ENCODE peak calls at places on chromosomes 16 and 17, in five cellular contexts. O is NCI-H1436, C is adrenal gland, P is upper lobe of right lung, G is M059J. E is an unnamed sample.

GRCh38 chr16:733382-734207 is 6.7 kb downstream of the HAGHL start:
- DNase-seq in G (no peak), C (no peak), P (no peak), O (no peak), E (no peak)

GRCh38 chr17:57294629-57295501 is 38.5 kb downstream of the MSI2 start:
- DNase-seq in C (peak), P (no peak), G (peak), O (peak), E (peak)

GRCh38 chr16:30527635-30528178 is 1.3 kb upstream of the ZNF768 start:
- DNase-seq in O (no peak), P (no peak), C (peak), G (no peak), E (no peak)

GRCh38 chr17:31390426-31390747 is 1.1 kb upstream of the RAB11FIP4 start:
- DNase-seq in G (no peak), C (peak), P (no peak), O (no peak), E (no peak)

GRCh38 chr17:58191259-58191896 is 1.1 kb upstream of the EPX start:
- DNase-seq in O (no peak), P (no peak), C (no peak), G (no peak), E (no peak)

GRCh38 chr16:1159973-1160772 is 7.3 kb downstream of the CACNA1H start:
- DNase-seq in G (peak), O (no peak), P (no peak), C (peak), E (no peak)

GRCh38 chr16:19183187-19183586 is 15.1 kb downstream of the SYT17 start:
- DNase-seq in P (no peak), O (no peak), G (no peak), C (no peak), E (no peak)

GRCh38 chr17:75271955-75272847 is 1.2 kb upstream of the MIF4GD start:
- DNase-seq in C (peak), G (peak), O (no peak), P (no peak), E (no peak)

GRCh38 chr16:57041182-57042156 is 50.9 kb upstream of the CPNE2 start:
- DNase-seq in O (no peak), G (no peak), P (no peak), C (no peak), E (no peak)

GRCh38 chr16:89557230-89557935 is 3.1 kb upstream of the RPL13 start:
- DNase-seq in G (peak), O (peak), P (peak), C (peak), E (peak)

GRCh38 chr16:11080327-11080967 is 136.1 kb downstream of the CLEC16A start:
- DNase-seq in P (no peak), O (no peak), C (no peak), G (no peak), E (no peak)

GRCh38 chr17:67600408-67600807 is 117.3 kb upstream of the NOL11 start:
- DNase-seq in C (no peak), G (no peak), P (no peak), O (no peak), E (no peak)

GRCh38 chr17:19019041-19019941 is 14.7 kb upstream of the FAM83G start:
- DNase-seq in O (peak), C (no peak), G (no peak), P (peak), E (no peak)

GRCh38 chr16:72203401-72203800 is 31.4 kb upstream of the PMFBP1 start:
- DNase-seq in P (no peak), O (no peak), C (peak), G (peak), E (peak)

GRCh38 chr16:17556276-17557052 is 85.7 kb upstream of the XYLT1 start:
- DNase-seq in P (no peak), O (peak), G (peak), C (no peak), E (no peak)

GRCh38 chr16:72985148-72985882 is 62.6 kb downstream of the ZFHX3 start:
- DNase-seq in P (no peak), O (no peak), C (peak), G (no peak), E (no peak)